ENCODE peak calls at places on chromosomes 3 and 15, in six cellular contexts. One of them, this sample, is unnamed.

GRCh38 chr15:71079208-71080044 is 35.8 kb upstream of the THSD4 start:
- DNase-seq in GM23248: peak; percentile 96
- DNase-seq in K562: no peak
- DNase-seq in body of pancreas: peak; percentile 51
- DNase-seq in NT2/D1: no peak
- DNase-seq in suprapubic skin: no peak
- DNase-seq in this sample: no peak

GRCh38 chr3:33392703-33393125 is 47.5 kb downstream of the UBP1 start:
- DNase-seq in GM23248: peak; percentile 90
- DNase-seq in K562: no peak
- DNase-seq in body of pancreas: no peak
- DNase-seq in NT2/D1: no peak
- DNase-seq in suprapubic skin: no peak
- DNase-seq in this sample: no peak

GRCh38 chr3:24507776-24508422 is 13.2 kb upstream of the THRB start:
- DNase-seq in GM23248: no peak
- DNase-seq in K562: no peak
- DNase-seq in body of pancreas: no peak
- DNase-seq in NT2/D1: no peak
- DNase-seq in suprapubic skin: no peak
- DNase-seq in this sample: no peak

GRCh38 chr3:42036483-42036823 is 54.7 kb upstream of the TRAK1 start:
- DNase-seq in GM23248: peak; percentile 97
- DNase-seq in K562: peak; percentile 58
- DNase-seq in body of pancreas: peak; percentile 30
- DNase-seq in NT2/D1: no peak
- DNase-seq in suprapubic skin: no peak
- DNase-seq in this sample: no peak

GRCh38 chr15:60370804-60371700 is 26.7 kb downstream of the ANXA2 start:
- DNase-seq in GM23248: peak; percentile 100
- DNase-seq in K562: no peak
- DNase-seq in body of pancreas: peak; percentile 70
- DNase-seq in NT2/D1: no peak
- DNase-seq in suprapubic skin: peak; percentile 88
- DNase-seq in this sample: no peak

GRCh38 chr15:33138000-33138399 is 56.5 kb downstream of the FMN1 start:
- DNase-seq in GM23248: no peak
- DNase-seq in K562: no peak
- DNase-seq in body of pancreas: no peak
- DNase-seq in NT2/D1: no peak
- DNase-seq in suprapubic skin: no peak
- DNase-seq in this sample: no peak

GRCh38 chr3:169246158-169246557 is 417.4 kb downstream of the MECOM start:
- DNase-seq in GM23248: no peak
- DNase-seq in K562: no peak
- DNase-seq in body of pancreas: no peak
- DNase-seq in NT2/D1: no peak
- DNase-seq in suprapubic skin: no peak
- DNase-seq in this sample: no peak

GRCh38 chr3:123305192-123305591 is 103.4 kb downstream of the SEC22A start:
- DNase-seq in GM23248: no peak
- DNase-seq in K562: no peak
- DNase-seq in body of pancreas: no peak
- DNase-seq in NT2/D1: no peak
- DNase-seq in suprapubic skin: no peak
- DNase-seq in this sample: no peak

GRCh38 chr3:102512734-102513518 is 78.1 kb downstream of the ZPLD1 start:
- DNase-seq in GM23248: no peak
- DNase-seq in K562: no peak
- DNase-seq in body of pancreas: no peak
- DNase-seq in NT2/D1: no peak
- DNase-seq in suprapubic skin: no peak
- DNase-seq in this sample: no peak

GRCh38 chr3:48765376-48765775 is 48.4 kb upstream of the IP6K2 start:
- DNase-seq in GM23248: peak; percentile 46
- DNase-seq in K562: no peak
- DNase-seq in body of pancreas: peak; percentile 30
- DNase-seq in NT2/D1: no peak
- DNase-seq in suprapubic skin: no peak
- DNase-seq in this sample: no peak

GRCh38 chr3:7977245-7978103 is 524.1 kb upstream of the LMCD1 start:
- DNase-seq in GM23248: no peak
- DNase-seq in K562: no peak
- DNase-seq in body of pancreas: no peak
- DNase-seq in NT2/D1: no peak
- DNase-seq in suprapubic skin: no peak
- DNase-seq in this sample: no peak

GRCh38 chr15:69974321-69974720 is 123.4 kb downstream of the TLE3 start:
- DNase-seq in GM23248: no peak
- DNase-seq in K562: no peak
- DNase-seq in body of pancreas: no peak
- DNase-seq in NT2/D1: no peak
- DNase-seq in suprapubic skin: no peak
- DNase-seq in this sample: no peak

GRCh38 chr15:38149315-38149714 is 103.3 kb upstream of the SPRED1 start:
- DNase-seq in GM23248: no peak
- DNase-seq in K562: no peak
- DNase-seq in body of pancreas: no peak
- DNase-seq in NT2/D1: no peak
- DNase-seq in suprapubic skin: no peak
- DNase-seq in this sample: no peak

GRCh38 chr3:184352897-184353545 is 8.4 kb downstream of the CLCN2 start:
- DNase-seq in GM23248: no peak
- DNase-seq in K562: no peak
- DNase-seq in body of pancreas: no peak
- DNase-seq in NT2/D1: no peak
- DNase-seq in suprapubic skin: no peak
- DNase-seq in this sample: no peak

GRCh38 chr15:50134524-50135024 is 15.5 kb upstream of the ATP8B4 start:
- DNase-seq in GM23248: peak; percentile 88
- DNase-seq in K562: peak; percentile 45
- DNase-seq in body of pancreas: no peak
- DNase-seq in NT2/D1: no peak
- DNase-seq in suprapubic skin: no peak
- DNase-seq in this sample: no peak

GRCh38 chr3:11238057-11238456 is 34.1 kb upstream of the ATG7 start:
- DNase-seq in GM23248: peak; percentile 91
- DNase-seq in K562: no peak
- DNase-seq in body of pancreas: no peak
- DNase-seq in NT2/D1: no peak
- DNase-seq in suprapubic skin: no peak
- DNase-seq in this sample: no peak

GRCh38 chr3:11553436-11554235 is 90.1 kb downstream of the VGLL4 start:
- DNase-seq in GM23248: no peak
- DNase-seq in K562: no peak
- DNase-seq in body of pancreas: peak; percentile 79
- DNase-seq in NT2/D1: no peak
- DNase-seq in suprapubic skin: no peak
- DNase-seq in this sample: no peak

GRCh38 chr15:23854535-23855252 is 167.6 kb upstream of the NDN start:
- DNase-seq in GM23248: no peak
- DNase-seq in K562: no peak
- DNase-seq in body of pancreas: no peak
- DNase-seq in NT2/D1: no peak
- DNase-seq in suprapubic skin: no peak
- DNase-seq in this sample: no peak

GRCh38 chr3:107430214-107431047 is 53.2 kb downstream of the CCDC54 start:
- DNase-seq in GM23248: peak; percentile 59
- DNase-seq in K562: no peak
- DNase-seq in body of pancreas: no peak
- DNase-seq in NT2/D1: no peak
- DNase-seq in suprapubic skin: no peak
- DNase-seq in this sample: no peak

GRCh38 chr15:40340740-40341400 is at the start of gene CCDC9B:
- DNase-seq in GM23248: peak; percentile 94
- DNase-seq in K562: peak; percentile 73
- DNase-seq in body of pancreas: peak; percentile 88
- DNase-seq in NT2/D1: no peak
- DNase-seq in suprapubic skin: peak; percentile 95
- DNase-seq in this sample: no peak

GRCh38 chr3:131630117-131630516 is 127.3 kb upstream of the MRPL3 start:
- DNase-seq in GM23248: peak; percentile 47
- DNase-seq in K562: no peak
- DNase-seq in body of pancreas: no peak
- DNase-seq in NT2/D1: no peak
- DNase-seq in suprapubic skin: no peak
- DNase-seq in this sample: no peak

GRCh38 chr3:42262525-42262924 is 3.5 kb downstream of the CCK start:
- DNase-seq in GM23248: peak; percentile 94
- DNase-seq in K562: no peak
- DNase-seq in body of pancreas: no peak
- DNase-seq in NT2/D1: peak; percentile 47
- DNase-seq in suprapubic skin: no peak
- DNase-seq in this sample: no peak

GRCh38 chr3:122066331-122067213 is 11.4 kb downstream of the CD86 start:
- DNase-seq in GM23248: peak; percentile 4
- DNase-seq in K562: no peak
- DNase-seq in body of pancreas: no peak
- DNase-seq in NT2/D1: no peak
- DNase-seq in suprapubic skin: no peak
- DNase-seq in this sample: no peak

GRCh38 chr15:39153058-39153457 is 427.8 kb upstream of the THBS1 start:
- DNase-seq in GM23248: no peak
- DNase-seq in K562: no peak
- DNase-seq in body of pancreas: no peak
- DNase-seq in NT2/D1: no peak
- DNase-seq in suprapubic skin: no peak
- DNase-seq in this sample: no peak

GRCh38 chr3:193948459-193948858 is 187.5 kb upstream of the HES1 start:
- DNase-seq in GM23248: no peak
- DNase-seq in K562: no peak
- DNase-seq in body of pancreas: no peak
- DNase-seq in NT2/D1: no peak
- DNase-seq in suprapubic skin: no peak
- DNase-seq in this sample: no peak

GRCh38 chr3:152051501-152052404 is 178.3 kb downstream of the SUCNR1 start:
- DNase-seq in GM23248: peak; percentile 65
- DNase-seq in K562: peak; percentile 19
- DNase-seq in body of pancreas: no peak
- DNase-seq in NT2/D1: no peak
- DNase-seq in suprapubic skin: no peak
- DNase-seq in this sample: no peak

GRCh38 chr3:143329567-143330164 is 210.1 kb downstream of the CHST2 start:
- DNase-seq in GM23248: no peak
- DNase-seq in K562: no peak
- DNase-seq in body of pancreas: no peak
- DNase-seq in NT2/D1: no peak
- DNase-seq in suprapubic skin: no peak
- DNase-seq in this sample: no peak

GRCh38 chr3:39147374-39147709 is 6.0 kb downstream of the CSRNP1 start:
- DNase-seq in GM23248: no peak
- DNase-seq in K562: no peak
- DNase-seq in body of pancreas: no peak
- DNase-seq in NT2/D1: no peak
- DNase-seq in suprapubic skin: no peak
- DNase-seq in this sample: no peak
- H3K4me1 ChIP-seq in GM23248: peaks cover 62% of the 10 kb centered on the region
- H3K4me1 ChIP-seq in K562: peaks cover 56% of the 10 kb centered on the region
- H3K4me1 ChIP-seq in body of pancreas: peaks cover 90% of the 10 kb centered on the region
- H3K4me1 ChIP-seq in NT2/D1: peaks cover 45% of the 10 kb centered on the region
- H3K4me1 ChIP-seq in suprapubic skin: peaks cover 100% of the 10 kb centered on the region
- H3K4me1 ChIP-seq in this sample: peaks cover 61% of the 10 kb centered on the region

GRCh38 chr3:171811913-171812321 is 1.6 kb upstream of the PLD1 start:
- DNase-seq in GM23248: peak; percentile 67
- DNase-seq in K562: no peak
- DNase-seq in body of pancreas: no peak
- DNase-seq in NT2/D1: no peak
- DNase-seq in suprapubic skin: no peak
- DNase-seq in this sample: no peak

GRCh38 chr3:171809513-171810277 is 588 bp downstream of the PLD1 start:
- DNase-seq in GM23248: peak; percentile 99
- DNase-seq in K562: peak; percentile 73
- DNase-seq in body of pancreas: peak; percentile 76
- DNase-seq in NT2/D1: no peak
- DNase-seq in suprapubic skin: peak; percentile 86
- DNase-seq in this sample: peak; percentile 40

GRCh38 chr3:171810278-171811058 is at the start of gene PLD1:
- DNase-seq in GM23248: peak; percentile 87
- DNase-seq in K562: peak; percentile 88
- DNase-seq in body of pancreas: peak; percentile 94
- DNase-seq in NT2/D1: no peak
- DNase-seq in suprapubic skin: peak; percentile 92
- DNase-seq in this sample: no peak

GRCh38 chr3:171812811-171813210 is 2.5 kb upstream of the PLD1 start:
- DNase-seq in GM23248: peak; percentile 26
- DNase-seq in K562: no peak
- DNase-seq in body of pancreas: no peak
- DNase-seq in NT2/D1: no peak
- DNase-seq in suprapubic skin: no peak
- DNase-seq in this sample: no peak

DNA sequence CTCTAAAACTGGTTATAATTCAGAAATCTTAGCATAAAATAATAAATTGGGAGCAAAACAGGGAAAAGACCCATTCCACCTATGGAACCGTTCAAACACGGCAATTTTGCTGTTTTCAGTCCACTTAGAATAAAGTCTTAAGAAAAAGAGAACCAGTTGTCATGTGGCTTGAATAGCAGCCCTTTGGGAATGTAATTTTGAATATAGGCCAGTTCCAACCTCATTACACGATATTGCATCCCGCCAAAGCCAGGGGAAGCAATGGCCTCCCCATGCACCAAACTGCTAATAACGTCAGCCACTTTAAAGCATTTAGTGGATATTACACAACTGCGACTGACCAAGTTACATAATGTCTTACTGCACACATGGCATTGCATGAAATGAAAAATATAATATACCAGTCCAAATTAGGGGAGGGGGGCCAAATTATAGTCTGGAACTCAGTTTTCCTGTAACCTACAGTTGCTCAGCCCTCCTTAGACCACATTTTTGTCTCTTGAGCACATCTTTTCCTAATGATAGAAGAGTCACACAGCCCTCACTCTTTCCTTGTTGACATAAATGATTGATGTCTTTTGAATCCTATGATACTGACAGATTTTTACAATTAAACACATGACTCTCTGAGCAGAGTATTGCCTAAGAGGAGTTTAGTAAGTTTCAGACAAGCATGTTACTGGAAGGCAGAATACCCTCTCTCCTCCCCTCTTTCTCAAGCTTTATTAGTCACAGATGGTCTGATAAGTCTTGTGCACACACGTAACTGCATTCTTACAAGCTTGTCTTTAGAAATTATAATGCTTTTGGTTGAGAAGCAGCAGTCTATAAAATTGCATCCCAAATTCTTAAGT is 1.0 kb upstream of the PLD1 start:
- DNase-seq in GM23248: peak; percentile 98
- DNase-seq in K562: peak; percentile 69
- DNase-seq in body of pancreas: no peak
- DNase-seq in NT2/D1: no peak
- DNase-seq in suprapubic skin: no peak
- DNase-seq in this sample: no peak
- H3K4me1 ChIP-seq in GM23248: peaks cover 38% of the 10 kb centered on the region
- H3K4me1 ChIP-seq in K562: peaks cover 24% of the 10 kb centered on the region
- H3K4me1 ChIP-seq in body of pancreas: peaks cover 20% of the 10 kb centered on the region
- H3K4me1 ChIP-seq in NT2/D1: peaks cover 3% of the 10 kb centered on the region
- H3K4me1 ChIP-seq in suprapubic skin: peaks cover 47% of the 10 kb centered on the region
- H3K4me1 ChIP-seq in this sample: peaks cover 10% of the 10 kb centered on the region

GRCh38 chr3:127708837-127709236 is 36.1 kb downstream of the ABTB1 start:
- DNase-seq in GM23248: no peak
- DNase-seq in K562: no peak
- DNase-seq in body of pancreas: no peak
- DNase-seq in NT2/D1: no peak
- DNase-seq in suprapubic skin: no peak
- DNase-seq in this sample: no peak
- H3K4me1 ChIP-seq in GM23248: no peaks in the 10 kb centered on the region
- H3K4me1 ChIP-seq in K562: peaks cover 10% of the 10 kb centered on the region
- H3K4me1 ChIP-seq in body of pancreas: no peaks in the 10 kb centered on the region
- H3K4me1 ChIP-seq in NT2/D1: peaks cover 18% of the 10 kb centered on the region
- H3K4me1 ChIP-seq in suprapubic skin: peaks cover 6% of the 10 kb centered on the region
- H3K4me1 ChIP-seq in this sample: no peaks in the 10 kb centered on the region

GRCh38 chr3:133865136-133865855 is 30.4 kb downstream of the RAB6B start:
- DNase-seq in GM23248: no peak
- DNase-seq in K562: no peak
- DNase-seq in body of pancreas: no peak
- DNase-seq in NT2/D1: no peak
- DNase-seq in suprapubic skin: no peak
- DNase-seq in this sample: no peak
- H3K4me1 ChIP-seq in GM23248: no peaks in the 10 kb centered on the region
- H3K4me1 ChIP-seq in K562: peaks cover 8% of the 10 kb centered on the region
- H3K4me1 ChIP-seq in body of pancreas: peaks cover 9% of the 10 kb centered on the region
- H3K4me1 ChIP-seq in NT2/D1: peaks cover 11% of the 10 kb centered on the region
- H3K4me1 ChIP-seq in suprapubic skin: no peaks in the 10 kb centered on the region
- H3K4me1 ChIP-seq in this sample: no peaks in the 10 kb centered on the region

This sample was measured in CD8-positive, alpha-beta memory T cell.